ENCODE peak calls at places on chromosome 15, in five cellular contexts. M is fibroblast of lung; Y is midbrain; K is NCI-H2029 treated with DMSO at 0.1 percent for 48 hours; V is stimulated activated naive B cell treated with anti-CD40 and anti-IgM and Interleukin-4, amounts not matched to agents 10 μg/mL and 1 μg/mL and 100 μg/mL, for 72 hours. F is an unnamed sample.

GRCh38 chr15:68314563-68314962 is 37.0 kb downstream of the FEM1B start:
- DNase-seq in M (peak; percentile 69), Y (no peak), K (no peak), V (no peak), F (no peak)

GRCh38 chr15:76987896-76988860 is 6.7 kb upstream of the PSTPIP1 start:
- DNase-seq in M (no peak), Y (no peak), K (no peak), V (peak; percentile 85), F (peak; percentile 88)

GRCh38 chr15:53611145-53611920 is 148.1 kb downstream of the WDR72 start:
- DNase-seq in M (peak; percentile 4), Y (no peak), K (no peak), V (no peak), F (no peak)

GRCh38 chr15:71440479-71441071 is 325.3 kb downstream of the THSD4 start:
- DNase-seq in M (peak; percentile 89), Y (peak; percentile 43), K (peak; percentile 64), V (no peak), F (peak; percentile 45)

GRCh38 chr15:100929641-100930042 is 10.5 kb downstream of the LRRK1 start:
- DNase-seq in M (no peak), Y (no peak), K (no peak), V (no peak), F (no peak)

GRCh38 chr15:80662756-80663553 is 32.2 kb upstream of the ABHD17C start:
- DNase-seq in M (no peak), Y (no peak), K (no peak), V (no peak), F (no peak)

GRCh38 chr15:59654043-59654442 is 3.3 kb downstream of the GTF2A2 start:
- DNase-seq in M (no peak), Y (no peak), K (no peak), V (no peak), F (no peak)

GRCh38 chr15:58135511-58136174 is 2.5 kb upstream of the AQP9 start:
- DNase-seq in M (no peak), Y (no peak), K (no peak), V (no peak), F (no peak)

GRCh38 chr15:76253851-76254440 is 57.3 kb downstream of the ETFA start:
- DNase-seq in M (no peak), Y (no peak), K (no peak), V (no peak), F (no peak)

GRCh38 chr15:89381330-89381729 is 46.7 kb upstream of the POLG start:
- DNase-seq in M (no peak), Y (no peak), K (no peak), V (no peak), F (no peak)

GRCh38 chr15:92654662-92655061 is 913 bp downstream of the FAM174B start:
- DNase-seq in M (no peak), Y (no peak), K (no peak), V (no peak), F (no peak)

GRCh38 chr15:67114846-67115521 is 49.6 kb downstream of the SMAD3 start:
- DNase-seq in M (no peak), Y (no peak), K (no peak), V (no peak), F (no peak)

GRCh38 chr15:85723960-85724945 is 70.5 kb downstream of the KLHL25 start:
- DNase-seq in M (no peak), Y (no peak), K (no peak), V (no peak), F (no peak)

GRCh38 chr15:99071091-99071680 is 33.7 kb upstream of the SYNM start:
- DNase-seq in M (no peak), Y (no peak), K (no peak), V (no peak), F (no peak)

GRCh38 chr15:52114656-52115055 is 2.1 kb upstream of the BCL2L10 start:
- DNase-seq in M (no peak), Y (peak; percentile 39), K (peak; percentile 4), V (no peak), F (no peak)

GRCh38 chr15:48897144-48897814 is 19.3 kb downstream of the EID1 start:
- DNase-seq in M (peak; percentile 87), Y (peak; percentile 56), K (no peak), V (no peak), F (peak; percentile 29)

GRCh38 chr15:90869601-90870353 is 1.4 kb downstream of the FURIN start:
- DNase-seq in M (peak; percentile 84), Y (peak; percentile 6), K (peak; percentile 33), V (no peak), F (no peak)

GRCh38 chr15:82647045-82647834 is at the start of gene CPEB1:
- DNase-seq in M (peak; percentile 51), Y (peak; percentile 83), K (no peak), V (no peak), F (peak; percentile 68)

GRCh38 chr15:82663186-82663600 is 16.0 kb upstream of the CPEB1 start:
- DNase-seq in M (peak; percentile 49), Y (no peak), K (no peak), V (no peak), F (peak; percentile 78)

GRCh38 chr15:23869391-23869790 is 182.3 kb upstream of the NDN start:
- DNase-seq in M (no peak), Y (no peak), K (peak; percentile 18), V (no peak), F (no peak)

GRCh38 chr15:78932216-78932808 is 12.5 kb downstream of the CTSH start:
- DNase-seq in M (no peak), Y (peak; percentile 12), K (no peak), V (no peak), F (no peak)

GRCh38 chr15:42139596-42139995 is 16.8 kb downstream of the PLA2G4F start:
- DNase-seq in M (no peak), Y (no peak), K (no peak), V (no peak), F (no peak)

GRCh38 chr15:49155834-49156627 is 632 bp upstream of the COPS2 start:
- DNase-seq in M (peak; percentile 31), Y (no peak), K (no peak), V (no peak), F (no peak)

GRCh38 chr15:90610220-90610619 is 80.5 kb downstream of the CRTC3 start:
- DNase-seq in M (peak; percentile 66), Y (no peak), K (no peak), V (no peak), F (no peak)

GRCh38 chr15:41879321-41879845 is 14.5 kb downstream of the SPTBN5 start:
- DNase-seq in M (no peak), Y (no peak), K (no peak), V (no peak), F (no peak)

GRCh38 chr15:57003418-57003817 is 85.0 kb downstream of the TCF12 start:
- DNase-seq in M (peak; percentile 81), Y (no peak), K (no peak), V (no peak), F (no peak)

GRCh38 chr15:44296625-44297524 is 8.4 kb downstream of the GOLM2 start:
- DNase-seq in M (peak; percentile 29), Y (peak; percentile 12), K (peak; percentile 51), V (peak; percentile 8), F (no peak)